ENCODE peak calls at places on chromosomes 16 and 17, in eight cellular contexts. Y is heart left ventricle; D is stimulated activated effector memory CD8-positive, alpha-beta T cell treated with anti-CD3 and anti-CD28 coated beads, Interleukin-12 subunit alpha, Interleukin-12 subunit beta, amount 100 ng/mL, for 72 hours; O is Right ventricle myocardium superior; E is upper lobe of right lung; W is esophagus mucosa; H is heart right ventricle; C is sciatic nerve. G is an unnamed sample.

GRCh38 chr16:27795992-27796614 is 246.2 kb downstream of the KATNIP start:
- ATAC-seq in O (no peak), D (no peak), H (no peak), C (no peak), E (peak), W (peak), Y (no peak), G (no peak)

GRCh38 chr17:83179378-83179777 is 100.0 kb downstream of the METRNL start:
- ATAC-seq in W (no peak), Y (no peak), C (no peak), E (no peak), H (peak), D (no peak), O (no peak), G (no peak)

GRCh38 chr17:43719578-43719977 is 39.0 kb downstream of the SOST start:
- ATAC-seq in Y (no peak), W (no peak), C (peak), H (no peak), E (no peak), D (no peak), O (no peak), G (no peak)

GRCh38 chr17:63998721-63999679 is 849 bp downstream of the PRR29 start:
- ATAC-seq in W (no peak), Y (no peak), D (peak), E (no peak), O (no peak), C (no peak), H (no peak), G (peak)

GRCh38 chr17:1870592-1870991 is 40.8 kb downstream of the RPA1 start:
- ATAC-seq in H (no peak), C (no peak), D (peak), Y (no peak), E (no peak), O (no peak), W (no peak), G (no peak)

GRCh38 chr16:10744370-10745030 is 858 bp downstream of the NUBP1 start:
- ATAC-seq in E (peak), W (no peak), C (peak), O (peak), H (no peak), D (no peak), Y (peak), G (peak)

GRCh38 chr17:45319239-45319703 is 2.5 kb upstream of the MAP3K14 start:
- ATAC-seq in D (no peak), C (no peak), E (no peak), O (no peak), H (no peak), W (peak), Y (no peak), G (no peak)

GRCh38 chr16:15572329-15573001 is 70.5 kb downstream of the MARF1 start:
- ATAC-seq in Y (no peak), O (no peak), D (peak), C (peak), W (no peak), H (no peak), E (no peak), G (no peak)

GRCh38 chr17:82013772-82014321 is 8.8 kb downstream of the CENPX start:
- ATAC-seq in H (peak), C (no peak), O (peak), W (no peak), Y (peak), D (no peak), E (peak), G (no peak)

GRCh38 chr17:76493505-76494167 is 7.6 kb downstream of the RHBDF2 start:
- ATAC-seq in W (no peak), E (no peak), H (no peak), O (no peak), Y (no peak), C (no peak), D (peak), G (peak)

GRCh38 chr16:67438824-67439393 is 8.0 kb downstream of the HSD11B2 start:
- ATAC-seq in W (peak), C (no peak), E (no peak), O (no peak), Y (no peak), D (no peak), H (no peak), G (no peak)

GRCh38 chr17:3531266-3532101 is 26.1 kb downstream of the TRPV3 start:
- ATAC-seq in Y (peak), H (no peak), D (no peak), O (peak), C (peak), W (no peak), E (no peak), G (no peak)

G was measured in stimulated activated memory B cell treated with anti-CD40 and anti-IgM and Interleukin-4, amounts not matched to agents 10 μg/mL and 1 μg/mL and 100 μg/mL, for 72 hours.